ENCODE peak calls at places on chromosomes 11 and 22, in seven cellular contexts. J is sigmoid colon, A is psoas muscle, O is heart left ventricle, L is SJSA1, G is IMR-90, Z is adrenal gland. M is an unnamed sample. For H3K4me1, the result is how much of the 10 kb centered on the place peaks cover.

GRCh38 chr22:19821523-19822300 is 33.0 kb downstream of the GNB1L start:
- DNase-seq in J (peak), A (no peak), O (no peak), L (no peak), G (no peak), Z (no peak), M (no peak)

GRCh38 chr11:114109206-114110090 is 49.9 kb downstream of the ZBTB16 start:
- DNase-seq in J (peak), A (no peak), O (no peak), L (no peak), G (no peak), Z (no peak), M (no peak)

GRCh38 chr11:126318642-126319373 is 14.9 kb downstream of the DCPS start:
- DNase-seq in J (peak), A (no peak), O (peak), L (peak), G (peak), Z (no peak), M (peak)

GRCh38 chr11:5686426-5686825 is 1.6 kb upstream of the TRIM5 start:
- DNase-seq in J (no peak), A (no peak), O (no peak), L (no peak), G (no peak), Z (no peak), M (no peak)

GRCh38 chr11:59097113-59097708 is 9.8 kb upstream of the FAM111B start:
- DNase-seq in J (peak), A (peak), O (peak), L (peak), G (peak), Z (peak), M (peak)

GRCh38 chr11:10375280-10376048 is 70.6 kb downstream of the ADM start:
- DNase-seq in J (no peak), A (no peak), O (no peak), L (no peak), G (peak), Z (no peak), M (no peak)

GRCh38 chr11:86476109-86476861 is 101.6 kb downstream of the CCDC81 start:
- DNase-seq in J (no peak), A (no peak), O (no peak), L (no peak), G (peak), Z (peak), M (no peak)

GRCh38 chr22:47452184-47452583 is 689.7 kb downstream of the TBC1D22A start:
- DNase-seq in J (no peak), A (no peak), O (no peak), L (no peak), G (no peak), Z (no peak), M (no peak)

GRCh38 chr11:119712459-119713360 is 16.3 kb downstream of the NECTIN1 start:
- DNase-seq in J (no peak), A (no peak), O (no peak), L (no peak), G (no peak), Z (no peak), M (no peak)

GRCh38 chr22:40235418-40235817 is 57.7 kb downstream of the TNRC6B start:
- DNase-seq in J (no peak), A (no peak), O (no peak), L (no peak), G (no peak), Z (no peak), M (no peak)

GRCh38 chr22:41772645-41773044 is 27.8 kb upstream of the CCDC134 start:
- DNase-seq in J (no peak), A (no peak), O (no peak), L (no peak), G (peak), Z (no peak), M (no peak)

GRCh38 chr11:130133716-130134115 is 25.9 kb upstream of the ST14 start:
- DNase-seq in J (no peak), A (no peak), O (no peak), L (no peak), G (no peak), Z (no peak), M (no peak)

GRCh38 chr11:86514453-86514852 is 139.8 kb downstream of the CCDC81 start:
- DNase-seq in J (no peak), A (no peak), O (no peak), L (no peak), G (no peak), Z (no peak), M (no peak)

GRCh38 chr11:70806461-70807194 is 408.3 kb downstream of the CTTN start:
- DNase-seq in J (no peak), A (no peak), O (no peak), L (no peak), G (no peak), Z (no peak), M (no peak)

GRCh38 chr22:17359501-17359900 is 9.8 kb upstream of the CECR2 start:
- DNase-seq in J (no peak), A (no peak), O (no peak), L (no peak), G (no peak), Z (no peak), M (no peak)

GRCh38 chr11:28690746-28691145 is 582.6 kb downstream of the METTL15 start:
- DNase-seq in J (no peak), A (no peak), O (no peak), L (no peak), G (peak), Z (no peak), M (no peak)

GRCh38 chr11:6404341-6405038 is 14.2 kb downstream of the SMPD1 start:
- DNase-seq in J (no peak), A (no peak), O (no peak), L (no peak), G (peak), Z (no peak), M (no peak)

GRCh38 chr11:61193596-61193995 is 9.7 kb upstream of the PGA3 start:
- DNase-seq in J (no peak), A (no peak), O (no peak), L (no peak), G (no peak), Z (no peak), M (no peak)

GRCh38 chr11:47185305-47186075 is 744 bp downstream of the PACSIN3 start:
- DNase-seq in J (peak), A (peak), O (peak), L (peak), G (peak), Z (peak), M (peak)

GRCh38 chr22:22935056-22935545 is 47.5 kb downstream of the IGLL5 start:
- DNase-seq in J (no peak), A (peak), O (no peak), L (no peak), G (no peak), Z (no peak), M (no peak)

GRCh38 chr22:22935546-22936157 is 48.0 kb downstream of the IGLL5 start:
- DNase-seq in J (no peak), A (peak), O (no peak), L (no peak), G (no peak), Z (no peak), M (no peak)

GRCh38 chr22:22933100-22933806 is 45.6 kb downstream of the IGLL5 start:
- DNase-seq in J (no peak), A (no peak), O (no peak), L (no peak), G (no peak), Z (no peak), M (no peak)

GRCh38 chr22:22933807-22934542 is 46.4 kb downstream of the IGLL5 start:
- DNase-seq in J (no peak), A (peak), O (no peak), L (no peak), G (no peak), Z (no peak), M (no peak)

DNA sequence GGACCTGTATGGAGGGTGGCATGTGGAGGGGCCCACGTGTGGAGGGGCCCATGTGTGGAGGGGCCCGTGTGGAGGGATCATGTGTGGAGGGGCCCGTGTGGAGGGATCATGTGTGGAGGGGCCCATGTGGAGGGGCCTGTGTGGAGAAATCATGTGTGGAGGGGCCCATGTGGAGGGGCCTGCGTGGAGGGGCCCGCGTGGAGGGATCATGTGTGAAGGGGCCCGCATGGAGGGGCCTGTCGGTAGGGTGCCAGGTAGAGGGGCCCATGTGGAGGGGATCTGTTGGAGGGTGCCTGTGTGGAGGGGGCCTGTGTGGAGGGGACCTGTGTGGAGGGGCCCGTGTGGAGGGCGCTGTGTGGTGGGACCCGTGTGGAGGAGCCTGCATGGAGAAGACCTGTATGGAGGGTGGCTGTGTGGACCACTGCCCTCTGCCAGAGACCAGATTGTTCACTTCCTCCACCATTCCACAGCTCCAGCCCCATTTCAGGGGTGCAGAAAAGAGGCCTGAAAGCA is 47.0 kb downstream of the IGLL5 start:
- DNase-seq in J (no peak), A (peak), O (no peak), L (no peak), G (no peak), Z (no peak), M (no peak)
- H3K4me1 ChIP-seq in J (under half), A (under half), O (under half), L (under half), G (under half), Z (under half), M (under half)

GRCh38 chr11:11973361-11973800 is 35.0 kb downstream of the DKK3 start:
- DNase-seq in J (peak), A (peak), O (peak), L (peak), G (peak), Z (peak), M (no peak)
- H3K27ac ChIP-seq in J (peak), A (no peak), O (peak), L (peak), G (peak), Z (peak), M (peak)

GRCh38 chr22:50315289-50316113 is 8.1 kb upstream of the PLXNB2 start:
- DNase-seq in J (no peak), A (no peak), O (peak), L (no peak), G (no peak), Z (no peak), M (no peak)
- H3K4me1 ChIP-seq in J (under half), A (under half), O (under half), L (under half), G (under half), Z (under half), M (under half)

GRCh38 chr11:128061321-128061871 is 526.0 kb downstream of the ETS1 start:
- DNase-seq in J (no peak), A (no peak), O (no peak), L (no peak), G (peak), Z (no peak), M (no peak)
- H3K27ac ChIP-seq in J (no peak), A (no peak), O (no peak), L (no peak), G (peak), Z (no peak), M (no peak)

GRCh38 chr11:93524868-93525267 is 18.3 kb downstream of the SMCO4 start:
- DNase-seq in J (no peak), A (no peak), O (no peak), L (no peak), G (no peak), Z (no peak), M (no peak)

GRCh38 chr11:93525601-93526000 is 17.6 kb downstream of the SMCO4 start:
- DNase-seq in J (no peak), A (peak), O (no peak), L (no peak), G (peak), Z (peak), M (no peak)

GRCh38 chr11:93522448-93522847 is 20.7 kb downstream of the SMCO4 start:
- DNase-seq in J (no peak), A (no peak), O (no peak), L (no peak), G (no peak), Z (no peak), M (no peak)

GRCh38 chr11:93526058-93526633 is 17.0 kb downstream of the SMCO4 start:
- DNase-seq in J (no peak), A (no peak), O (no peak), L (no peak), G (no peak), Z (no peak), M (no peak)

GRCh38 chr11:93524173-93524536 is 19.0 kb downstream of the SMCO4 start:
- DNase-seq in J (no peak), A (no peak), O (no peak), L (no peak), G (no peak), Z (no peak), M (no peak)
- H3K4me1 ChIP-seq in J (under half), A (under half), O (under half), L (under half), G (under half), Z (half or more), M (under half)

DNA sequence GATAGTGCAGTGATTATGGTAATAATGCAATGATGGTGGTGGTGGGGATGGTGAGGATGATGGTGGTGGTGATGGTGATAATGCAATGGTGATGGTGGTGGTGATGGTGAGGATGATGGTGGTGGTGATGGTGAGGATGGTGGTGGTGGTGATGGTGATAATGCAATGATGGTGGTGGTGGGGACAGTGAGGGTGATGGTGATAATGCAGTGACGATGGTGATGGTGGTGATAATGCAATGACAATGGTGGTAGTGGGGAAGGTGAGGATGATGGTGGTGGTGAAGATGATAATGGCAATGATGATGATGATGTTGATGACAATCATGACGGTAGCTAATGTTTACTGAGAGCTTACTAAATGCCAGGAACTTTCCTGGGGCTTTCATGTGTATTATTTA is 79.6 kb upstream of the MYOD1 start:
- DNase-seq in J (no peak), A (no peak), O (no peak), L (no peak), G (no peak), Z (no peak), M (no peak)
- H3K27ac ChIP-seq in J (no peak), A (no peak), O (no peak), L (no peak), G (no peak), Z (no peak), M (no peak)

GRCh38 chr22:35375031-35375430 is 5.9 kb upstream of the HMOX1 start:
- DNase-seq in J (no peak), A (no peak), O (no peak), L (no peak), G (peak), Z (no peak), M (no peak)
- H3K4me1 ChIP-seq in J (under half), A (under half), O (under half), L (under half), G (under half), Z (under half), M (under half)

GRCh38 chr22:35400335-35400680 is 368 bp downstream of the MCM5 start:
- DNase-seq in J (no peak), A (no peak), O (no peak), L (no peak), G (no peak), Z (no peak), M (no peak)
- H3K27ac ChIP-seq in J (no peak), A (no peak), O (peak), L (peak), G (peak), Z (no peak), M (no peak)

GRCh38 chr22:27779650-27780049 is 21.9 kb downstream of the MN1 start:
- DNase-seq in J (no peak), A (no peak), O (no peak), L (no peak), G (no peak), Z (no peak), M (no peak)
- H3K4me1 ChIP-seq in J (under half), A (half or more), O (under half), L (under half), G (under half), Z (under half), M (under half)